ENCODE peak calls at places on chromosomes 3 and 15, in nine cellular contexts. Y is cardiac muscle cell; A is caudate nucleus; P is HFFc6; X is esophagus muscularis mucosa; E is fibroblast of mammary gland; S is ELR; N is islet precursor cell; T is CD4-positive, CD25-positive, alpha-beta regulatory T cell. W is an unnamed sample.

GRCh38 chr3:20353286-20353685 is 167.3 kb upstream of the SGO1 start:
- DNase-seq in S (no peak), E (no peak), Y (no peak), P (no peak), N (no peak), A (no peak), T (no peak), X (no peak), W (no peak)

GRCh38 chr3:69276884-69277283 is 109.0 kb downstream of the FRMD4B start:
- DNase-seq in S (no peak), Y (no peak), A (no peak), E (peak), T (no peak), X (no peak), P (no peak), N (no peak), W (no peak)

GRCh38 chr15:31259562-31260252 is 66.9 kb upstream of the KLF13 start:
- DNase-seq in S (no peak), T (no peak), E (no peak), Y (no peak), A (no peak), X (no peak), N (no peak), P (no peak), W (no peak)

GRCh38 chr3:146189519-146190173 is 28.7 kb upstream of the PLOD2 start:
- DNase-seq in N (no peak), X (no peak), E (peak), T (peak), Y (peak), A (no peak), P (peak), S (peak), W (peak)

GRCh38 chr3:14177580-14178246 is 688 bp downstream of the XPC start:
- DNase-seq in P (no peak), T (no peak), E (peak), Y (peak), A (no peak), X (no peak), S (peak), N (no peak), W (peak)

GRCh38 chr3:17238029-17238428 is 353.3 kb downstream of the PLCL2 start:
- DNase-seq in T (no peak), Y (peak), A (no peak), X (no peak), S (no peak), N (no peak), E (no peak), P (no peak), W (no peak)

GRCh38 chr3:185082149-185082548 is 70.7 kb downstream of the C3orf70 start:
- DNase-seq in X (no peak), A (no peak), E (no peak), T (no peak), P (no peak), Y (no peak), S (no peak), N (no peak), W (no peak)

GRCh38 chr3:172836390-172836997 is 86.0 kb downstream of the ECT2 start:
- DNase-seq in E (peak), X (no peak), A (no peak), T (peak), S (peak), P (peak), N (peak), Y (peak), W (peak)

GRCh38 chr3:177820683-177821316 is 623.5 kb upstream of the TBL1XR1 start:
- DNase-seq in X (no peak), N (no peak), P (no peak), T (no peak), E (peak), Y (peak), A (no peak), S (no peak), W (no peak)

GRCh38 chr3:7421065-7421464 is 560.1 kb downstream of the GRM7 start:
- DNase-seq in E (no peak), S (no peak), T (no peak), Y (no peak), P (no peak), X (no peak), N (no peak), A (no peak), W (no peak)

GRCh38 chr3:190076601-190077444 is 43.9 kb downstream of the P3H2 start:
- DNase-seq in P (peak), E (peak), Y (peak), A (no peak), N (peak), T (no peak), X (no peak), S (peak), W (no peak)

GRCh38 chr3:115627180-115628074 is 4.1 kb downstream of the GAP43 start:
- DNase-seq in Y (no peak), E (no peak), P (no peak), N (no peak), X (no peak), S (no peak), T (no peak), A (no peak), W (no peak)

GRCh38 chr3:65614585-65614984 is 424.1 kb downstream of the MAGI1 start:
- DNase-seq in N (no peak), E (no peak), A (no peak), X (no peak), P (no peak), T (no peak), S (no peak), Y (no peak), W (no peak)

W was measured in AML-193.